ENCODE peak calls at places on chromosome 13, in nine cellular contexts. Q is neural progenitor cell, L is PC-3, K is hepatocyte, M is MM.1S, C is OCI-LY7, J is GM23338, R is SK-N-SH, S is HCT116. P is an unnamed sample.

GRCh38 chr13:47178090-47178950 is 281.5 kb upstream of the HTR2A start:
- DNase-seq in C (peak; percentile 2), M (no peak), L (no peak), R (no peak), Q (no peak), K (no peak), S (no peak), J (no peak), P (no peak)

GRCh38 chr13:40480012-40480914 is 186.2 kb downstream of the FOXO1 start:
- DNase-seq in M (no peak), R (no peak), S (no peak), K (no peak), C (peak; percentile 93), J (no peak), L (no peak), Q (no peak), P (no peak)

GRCh38 chr13:98267080-98267912 is 90.2 kb upstream of the RNF113B start:
- DNase-seq in R (no peak), C (no peak), L (no peak), S (no peak), M (no peak), Q (no peak), J (no peak), K (peak; percentile 74), P (peak; percentile 27)

GRCh38 chr13:66200555-66200954 is 1029.6 kb downstream of the PCDH9 start:
- DNase-seq in L (no peak), S (no peak), K (no peak), Q (no peak), M (no peak), J (no peak), C (peak; percentile 10), R (no peak), P (no peak)

GRCh38 chr13:68872338-68872737 is 1235.3 kb upstream of the ATXN8OS start:
- DNase-seq in S (no peak), L (peak; percentile 68), Q (no peak), K (no peak), J (no peak), R (no peak), C (no peak), M (no peak), P (no peak)

GRCh38 chr13:48496271-48496670 is 36.6 kb downstream of the RCBTB2 start:
- DNase-seq in M (no peak), Q (no peak), K (no peak), J (no peak), S (no peak), L (no peak), C (no peak), R (no peak), P (no peak)

GRCh38 chr13:39457274-39457673 is 145.7 kb downstream of the LHFPL6 start:
- DNase-seq in Q (no peak), J (no peak), C (no peak), M (no peak), S (no peak), K (no peak), L (peak; percentile 2), R (no peak), P (no peak)

GRCh38 chr13:62084728-62085127 is 669.1 kb upstream of the PCDH20 start:
- DNase-seq in J (no peak), L (no peak), C (no peak), R (no peak), M (no peak), K (no peak), Q (no peak), S (no peak), P (no peak)

GRCh38 chr13:67223024-67223423 is 7.1 kb downstream of the PCDH9 start:
- DNase-seq in J (no peak), L (peak; percentile 6), M (no peak), K (no peak), C (no peak), R (no peak), S (no peak), Q (no peak), P (peak; percentile 32)

GRCh38 chr13:33927315-33927714 is 109.4 kb downstream of the RFC3 start:
- DNase-seq in Q (no peak), J (no peak), R (no peak), S (no peak), K (peak; percentile 11), L (peak; percentile 33), C (no peak), M (no peak), P (peak; percentile 73)

GRCh38 chr13:77390391-77390790 is 63.5 kb upstream of the MYCBP2 start:
- DNase-seq in M (no peak), K (no peak), S (no peak), R (no peak), J (no peak), Q (no peak), L (no peak), C (no peak), P (peak; percentile 18)

GRCh38 chr13:95201814-95202521 is 99.3 kb downstream of the ABCC4 start:
- DNase-seq in L (no peak), R (peak; percentile 14), K (no peak), Q (no peak), C (no peak), J (no peak), S (no peak), M (no peak), P (no peak)

GRCh38 chr13:94328336-94329041 is 151.0 kb downstream of the DCT start:
- DNase-seq in J (no peak), M (no peak), Q (no peak), C (no peak), S (no peak), K (no peak), R (no peak), L (no peak), P (no peak)

GRCh38 chr13:94999871-95000270 is 287.5 kb upstream of the SOX21 start:
- DNase-seq in S (no peak), C (no peak), J (no peak), Q (no peak), R (no peak), L (peak; percentile 40), M (no peak), K (no peak), P (no peak)

DNA sequence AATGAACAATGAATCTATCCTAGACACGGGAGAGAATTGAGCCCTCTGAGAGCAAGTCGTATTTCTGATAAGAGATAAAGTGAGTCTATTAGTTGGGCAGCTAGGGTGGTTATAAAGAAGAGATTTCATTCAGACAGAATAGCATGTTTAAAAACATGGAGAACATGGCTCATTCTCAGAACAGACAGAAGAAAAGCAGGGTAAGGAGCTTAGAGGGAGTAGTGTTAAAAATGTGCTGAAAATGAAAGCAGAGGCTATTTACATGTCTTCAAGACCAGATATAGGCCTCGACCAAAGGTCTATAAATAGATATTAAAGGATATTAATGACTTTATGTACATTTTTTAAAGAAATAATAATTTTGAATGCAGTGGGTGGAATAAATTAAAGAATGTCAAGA is 149.5 kb downstream of the SLITRK1 start:
- DNase-seq in L (no peak), M (peak; percentile 41), C (no peak), J (no peak), K (no peak), R (no peak), S (no peak), Q (no peak), P (no peak)
- TF ChIP-seq EZH2phosphoT487 in L (no peak), M (no peak), C (no peak), J (no peak), K (no peak), R (no peak), S (no peak), Q (no peak), P (no peak)

DNA sequence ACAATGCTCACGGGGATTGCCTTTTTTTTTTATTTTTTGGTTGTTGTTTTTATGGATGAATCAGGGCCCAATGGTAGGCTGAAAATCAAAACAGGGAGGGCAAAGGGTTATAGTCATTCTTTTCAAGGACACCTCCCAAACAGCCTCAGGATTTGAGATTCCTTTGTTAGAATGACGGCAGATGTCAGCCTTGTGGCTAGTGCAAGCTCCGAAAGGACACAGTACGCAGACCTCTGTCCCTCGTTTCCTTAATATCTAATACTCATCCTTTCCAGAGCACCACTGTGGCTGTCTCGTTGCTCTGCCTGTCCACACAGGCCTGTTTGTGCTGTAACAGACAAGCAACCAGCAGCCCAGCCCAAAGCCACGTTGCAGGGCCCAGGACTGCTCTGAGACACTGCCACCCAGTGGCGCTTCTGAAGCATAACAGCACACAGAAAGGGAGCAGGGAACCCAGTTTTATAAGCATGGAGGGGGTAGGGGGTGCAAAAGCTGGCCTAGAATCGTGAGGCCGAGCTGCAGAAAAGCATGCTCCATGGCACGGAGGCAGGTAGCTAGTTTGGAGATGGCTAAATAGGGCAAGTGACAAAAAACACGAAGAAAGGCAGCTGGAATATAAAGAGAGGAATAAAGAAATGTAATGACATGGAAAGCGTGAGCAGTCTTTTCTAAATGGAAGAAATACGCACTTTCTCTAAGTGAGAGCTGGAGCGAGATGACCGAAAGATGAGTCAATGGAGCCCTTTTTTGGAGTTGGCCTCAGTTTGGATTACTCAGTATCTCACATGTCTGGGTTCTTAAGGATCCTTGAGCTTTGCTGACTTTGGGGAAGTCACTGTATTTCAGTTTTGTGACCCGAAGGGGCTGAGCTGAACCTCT is 40.7 kb upstream of the MEDAG start:
- DNase-seq in S (peak; percentile 78), L (peak; percentile 75), C (peak; percentile 78), Q (peak; percentile 90), J (peak; percentile 90), R (peak; percentile 80), K (peak; percentile 94), M (peak; percentile 61), P (peak; percentile 97)
- H2AFZ ChIP-seq in S (peak overlapping the region; percentile 53), L (peak overlapping the region; percentile 73), C (no peak overlapping the region), Q (peak overlapping the region; percentile 77), J (no peak overlapping the region), R (peak overlapping the region; percentile 45), K (peak overlapping the region; percentile 30), M (no peak overlapping the region), P (peak overlapping the region; percentile 41)

GRCh38 chr13:27023385-27023784 is 148.2 kb downstream of the USP12 start:
- DNase-seq in S (no peak), R (no peak), K (no peak), L (no peak), J (no peak), M (no peak), Q (no peak), C (peak; percentile 6), P (no peak)

GRCh38 chr13:27024062-27024461 is 147.5 kb downstream of the USP12 start:
- DNase-seq in J (no peak), K (no peak), L (no peak), S (no peak), M (no peak), Q (no peak), R (no peak), C (no peak), P (no peak)

GRCh38 chr13:27020415-27020814 is 151.2 kb downstream of the USP12 start:
- DNase-seq in S (no peak), K (no peak), C (no peak), L (no peak), J (no peak), M (no peak), R (no peak), Q (no peak), P (no peak)

GRCh38 chr13:27024781-27025492 is 146.7 kb downstream of the USP12 start:
- DNase-seq in J (no peak), S (no peak), C (no peak), L (no peak), M (no peak), K (no peak), R (no peak), Q (no peak), P (no peak)

GRCh38 chr13:27022571-27023311 is 148.9 kb downstream of the USP12 start:
- DNase-seq in J (no peak), C (no peak), M (no peak), K (peak; percentile 65), L (peak; percentile 78), S (no peak), Q (no peak), R (no peak), P (no peak)
- TF ChIP-seq EZH2phosphoT487 in J (no peak), C (no peak), M (no peak), K (peak; percentile 65), L (no peak), S (no peak), Q (no peak), R (no peak), P (no peak)

GRCh38 chr13:105278797-105279425 is 1256.6 kb downstream of the EFNB2 start:
- DNase-seq in R (no peak), L (peak; percentile 3), Q (peak; percentile 73), C (no peak), K (peak; percentile 34), J (peak; percentile 60), M (no peak), S (no peak), P (no peak)
- H2AFZ ChIP-seq in R (no peak overlapping the region), L (no peak overlapping the region), Q (no peak overlapping the region), C (no peak overlapping the region), K (peak overlapping the region; percentile 16), J (peak overlapping the region; percentile 84), M (no peak overlapping the region), S (no peak overlapping the region), P (no peak overlapping the region)

P was measured in GM23248.